ENCODE peak calls at places on chromosomes 5 and 9, in eight cellular contexts. F is NCI-H69, E is fibroblast of the conjunctiva, N is T-helper 2 cell, M is posterior vena cava, A is pancreas, K is nucleus accumbens, V is ureter. O is an unnamed sample.

GRCh38 chr9:116467740-116468351 is 219.3 kb upstream of the TRIM32 start:
- DNase-seq in F (no peak), E (no peak), N (no peak), M (no peak), A (no peak), K (no peak), V (no peak), O (no peak)

GRCh38 chr5:538801-539468 is 14.7 kb upstream of the SLC9A3 start:
- DNase-seq in F (peak; percentile 69), E (no peak), N (no peak), M (peak; percentile 60), A (peak; percentile 60), K (no peak), V (no peak), O (peak; percentile 68)

GRCh38 chr9:113594484-113595299 is 131.2 kb downstream of the RGS3 start:
- DNase-seq in F (no peak), E (no peak), N (no peak), M (no peak), A (no peak), K (no peak), V (no peak), O (peak; percentile 78)

GRCh38 chr5:171954721-171955120 is 51.7 kb downstream of the FBXW11 start:
- DNase-seq in F (no peak), E (no peak), N (no peak), M (no peak), A (no peak), K (no peak), V (no peak), O (no peak)

GRCh38 chr9:136831002-136831719 is 11.1 kb upstream of the AJM1 start:
- DNase-seq in F (no peak), E (no peak), N (no peak), M (no peak), A (peak; percentile 55), K (no peak), V (no peak), O (peak; percentile 57)

GRCh38 chr9:99851028-99851822 is 29.5 kb downstream of the NR4A3 start:
- DNase-seq in F (no peak), E (no peak), N (peak; percentile 74), M (no peak), A (no peak), K (no peak), V (no peak), O (no peak)

GRCh38 chr9:126615251-126615790 is 1.6 kb downstream of the LMX1B start:
- DNase-seq in F (peak; percentile 73), E (no peak), N (peak; percentile 12), M (peak; percentile 85), A (peak; percentile 77), K (no peak), V (no peak), O (no peak)

GRCh38 chr5:175694371-175695160 is 36.7 kb downstream of the HRH2 start:
- DNase-seq in F (no peak), E (no peak), N (no peak), M (peak; percentile 80), A (no peak), K (no peak), V (no peak), O (peak; percentile 74)

GRCh38 chr9:114981095-114981494 is 50.7 kb upstream of the TNFSF8 start:
- DNase-seq in F (no peak), E (no peak), N (no peak), M (no peak), A (no peak), K (no peak), V (no peak), O (no peak)

GRCh38 chr9:137451976-137452760 is 7.0 kb downstream of the NSMF start:
- DNase-seq in F (no peak), E (no peak), N (no peak), M (peak; percentile 75), A (peak; percentile 79), K (no peak), V (no peak), O (peak; percentile 81)

GRCh38 chr5:124740991-124741583 is 5.4 kb downstream of the ZNF608 start:
- DNase-seq in F (peak; percentile 49), E (no peak), N (no peak), M (no peak), A (no peak), K (no peak), V (no peak), O (no peak)

GRCh38 chr9:98869078-98869745 is 61.7 kb downstream of the GALNT12 start:
- DNase-seq in F (no peak), E (no peak), N (no peak), M (peak; percentile 26), A (no peak), K (no peak), V (no peak), O (no peak)

GRCh38 chr9:126852289-126852688 is 8.2 kb upstream of the ZBTB34 start:
- DNase-seq in F (no peak), E (no peak), N (no peak), M (no peak), A (no peak), K (no peak), V (no peak), O (no peak)

GRCh38 chr9:97571664-97572063 is 61.5 kb downstream of the TSTD2 start:
- DNase-seq in F (no peak), E (no peak), N (no peak), M (no peak), A (no peak), K (peak; percentile 30), V (peak; percentile 76), O (no peak)

GRCh38 chr9:96379461-96379860 is 4.0 kb downstream of the SLC35D2 start:
- DNase-seq in F (no peak), E (no peak), N (no peak), M (no peak), A (no peak), K (no peak), V (no peak), O (no peak)

GRCh38 chr9:113361304-113362018 is 12.1 kb downstream of the BSPRY start:
- DNase-seq in F (peak; percentile 19), E (peak; percentile 27), N (no peak), M (peak; percentile 10), A (no peak), K (peak; percentile 48), V (no peak), O (no peak)

GRCh38 chr5:141604318-141604717 is 14.5 kb downstream of the DIAPH1 start:
- DNase-seq in F (peak; percentile 21), E (peak; percentile 93), N (no peak), M (peak; percentile 83), A (no peak), K (no peak), V (peak; percentile 52), O (no peak)

GRCh38 chr5:90987711-90988110 is 395.4 kb downstream of the ARRDC3 start:
- DNase-seq in F (no peak), E (no peak), N (no peak), M (no peak), A (no peak), K (no peak), V (no peak), O (no peak)

GRCh38 chr9:91852801-91853347 is 97.2 kb downstream of the ROR2 start:
- DNase-seq in F (no peak), E (no peak), N (no peak), M (no peak), A (no peak), K (no peak), V (no peak), O (peak; percentile 65)

GRCh38 chr5:29896651-29897050 is 1296.8 kb upstream of the CDH6 start:
- DNase-seq in F (no peak), E (no peak), N (no peak), M (no peak), A (no peak), K (no peak), V (no peak), O (no peak)

GRCh38 chr9:3909966-3910650 is 384.3 kb upstream of the RFX3 start:
- DNase-seq in F (no peak), E (no peak), N (no peak), M (no peak), A (no peak), K (no peak), V (no peak), O (no peak)

GRCh38 chr5:83097582-83098265 is 20.4 kb downstream of the XRCC4 start:
- DNase-seq in F (no peak), E (no peak), N (no peak), M (no peak), A (no peak), K (no peak), V (no peak), O (no peak)

GRCh38 chr9:30630459-30630858 is 1754.0 kb upstream of the ACO1 start:
- DNase-seq in F (peak; percentile 82), E (no peak), N (no peak), M (no peak), A (no peak), K (no peak), V (no peak), O (no peak)

GRCh38 chr5:172902497-172903472 is 56.4 kb upstream of the RPL26L1 start:
- DNase-seq in F (peak; percentile 48), E (peak; percentile 77), N (no peak), M (peak; percentile 91), A (peak; percentile 90), K (no peak), V (peak; percentile 82), O (no peak)

GRCh38 chr9:98951967-98952366 is 8.3 kb downstream of the COL15A1 start:
- DNase-seq in F (no peak), E (no peak), N (no peak), M (no peak), A (no peak), K (no peak), V (no peak), O (no peak)

O was measured in spleen.